ENCODE peak calls at places on chromosome 20, in eight cellular contexts. I is kidney epithelial cell, M is cardiac fibroblast, G is heart right ventricle, K is AG10803, V is B cell, W is GM23338, O is BE2C. Y is an unnamed sample.

GRCh38 chr20:49790077-49790798 is 22.4 kb upstream of the SLC9A8 start:
- DNase-seq in I (no peak), M (peak; percentile 88), G (peak; percentile 40), K (peak; percentile 88), V (no peak), W (peak; percentile 60), O (no peak), Y (no peak)

GRCh38 chr20:12358655-12359009 is 440.9 kb downstream of the BTBD3 start:
- DNase-seq in I (no peak), M (no peak), G (no peak), K (no peak), V (no peak), W (no peak), O (no peak), Y (no peak)

GRCh38 chr20:33443006-33443511 is 504 bp downstream of the SNTA1 start:
- DNase-seq in I (no peak), M (no peak), G (peak; percentile 58), K (no peak), V (no peak), W (peak; percentile 47), O (peak; percentile 51), Y (no peak)

GRCh38 chr20:60238992-60239655 is 280.9 kb downstream of the CDH26 start:
- DNase-seq in I (no peak), M (no peak), G (no peak), K (no peak), V (no peak), W (no peak), O (no peak), Y (no peak)

GRCh38 chr20:63124092-63124781 is 91.7 kb downstream of the YTHDF1 start:
- DNase-seq in I (no peak), M (no peak), G (peak; percentile 4), K (no peak), V (no peak), W (no peak), O (no peak), Y (no peak)

GRCh38 chr20:57960803-57961575 is 251.2 kb upstream of the PMEPA1 start:
- DNase-seq in I (no peak), M (no peak), G (no peak), K (no peak), V (no peak), W (no peak), O (peak; percentile 34), Y (no peak)

GRCh38 chr20:62815066-62815991 is 1.5 kb upstream of the COL9A3 start:
- DNase-seq in I (no peak), M (peak; percentile 67), G (no peak), K (no peak), V (no peak), W (peak; percentile 84), O (no peak), Y (no peak)

GRCh38 chr20:33181482-33182093 is 13.6 kb downstream of the BPIFA2 start:
- DNase-seq in I (no peak), M (no peak), G (no peak), K (no peak), V (no peak), W (peak; percentile 56), O (no peak), Y (no peak)

GRCh38 chr20:671252-672030 is 4.2 kb downstream of the SCRT2 start:
- DNase-seq in I (no peak), M (no peak), G (no peak), K (no peak), V (no peak), W (no peak), O (no peak), Y (no peak)

GRCh38 chr20:50980071-50980681 is 21.6 kb downstream of the MOCS3 start:
- DNase-seq in I (peak; percentile 99), M (peak; percentile 95), G (no peak), K (peak; percentile 98), V (no peak), W (no peak), O (no peak), Y (no peak)

GRCh38 chr20:62604796-62605195 is 37.5 kb upstream of the SLCO4A1 start:
- DNase-seq in I (no peak), M (no peak), G (no peak), K (no peak), V (no peak), W (no peak), O (no peak), Y (no peak)

GRCh38 chr20:11429168-11429567 is 488.5 kb upstream of the BTBD3 start:
- DNase-seq in I (no peak), M (no peak), G (no peak), K (no peak), V (no peak), W (no peak), O (no peak), Y (no peak)

GRCh38 chr20:55354700-55355099 is 650.6 kb downstream of the CBLN4 start:
- DNase-seq in I (no peak), M (no peak), G (no peak), K (no peak), V (no peak), W (no peak), O (no peak), Y (no peak)

GRCh38 chr20:43937586-43937985 is 22.9 kb downstream of the TOX2 start:
- DNase-seq in I (no peak), M (peak; percentile 81), G (no peak), K (peak; percentile 79), V (no peak), W (no peak), O (no peak), Y (no peak)

GRCh38 chr20:60789399-60789798 is 462.7 kb upstream of the CDH4 start:
- DNase-seq in I (no peak), M (no peak), G (no peak), K (no peak), V (no peak), W (no peak), O (no peak), Y (no peak)

GRCh38 chr20:3161316-3162079 is 1.8 kb upstream of the FASTKD5 start:
- DNase-seq in I (no peak), M (no peak), G (no peak), K (no peak), V (no peak), W (peak; percentile 66), O (no peak), Y (no peak)

DNA sequence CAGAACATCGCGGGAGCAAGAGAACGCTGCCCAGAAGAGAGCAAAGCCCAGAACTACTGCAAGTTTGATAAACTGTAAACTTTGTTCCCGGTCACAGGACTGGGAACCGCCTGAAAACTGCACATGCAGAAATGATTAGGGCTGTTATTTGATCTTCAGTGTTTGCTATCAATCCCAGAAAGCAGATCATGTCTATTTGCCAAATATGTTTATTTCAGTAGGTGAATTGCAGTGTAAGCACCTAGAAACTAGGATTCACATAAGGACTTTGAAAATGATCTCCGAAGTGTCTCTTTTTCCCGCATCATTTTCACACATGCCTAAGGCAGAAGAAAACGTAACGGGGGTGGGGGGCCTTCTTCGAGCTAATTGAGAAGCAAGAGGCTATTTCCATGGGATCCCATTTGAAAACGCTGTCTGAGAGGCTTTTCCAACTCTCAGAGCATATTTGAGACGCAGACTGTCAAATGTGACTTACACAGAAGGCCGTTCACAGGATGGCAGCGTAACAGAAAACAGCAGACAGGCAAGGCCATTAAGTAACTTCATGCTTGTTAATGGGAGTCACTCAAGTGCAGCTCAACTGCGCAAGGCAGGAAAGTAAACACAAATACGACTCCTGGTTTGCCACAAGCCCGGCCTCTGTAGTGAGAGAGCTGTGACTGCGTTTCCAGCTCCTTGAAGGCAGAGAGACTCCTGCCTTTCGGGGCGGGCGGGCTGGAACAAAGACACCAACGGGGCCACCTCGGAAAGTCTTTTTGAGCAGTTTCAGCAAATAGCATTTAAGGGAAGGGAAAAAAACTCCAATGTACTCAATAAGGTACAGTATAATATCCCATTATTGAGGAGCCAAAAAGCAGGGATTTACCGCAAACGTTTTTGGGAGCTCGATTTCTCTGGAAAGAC is 144.7 kb upstream of the ZNF217 start:
- DNase-seq in I (peak; percentile 93), M (peak; percentile 87), G (peak; percentile 53), K (peak; percentile 98), V (peak; percentile 30), W (peak; percentile 75), O (peak; percentile 81), Y (no peak)
- TF ChIP-seq CTCF in I (no peak), M (no peak), G (no peak), K (no peak), V (no peak), W (no peak), O (no peak), Y (no peak)

GRCh38 chr20:17659801-17660200 is 22.2 kb downstream of the RRBP1 start:
- DNase-seq in I (no peak), M (no peak), G (no peak), K (no peak), V (no peak), W (peak; percentile 28), O (no peak), Y (no peak)
- TF ChIP-seq CTCF in I (no peak), M (no peak), G (no peak), K (no peak), V (no peak), W (no peak), O (peak; percentile 21), Y (no peak)

DNA sequence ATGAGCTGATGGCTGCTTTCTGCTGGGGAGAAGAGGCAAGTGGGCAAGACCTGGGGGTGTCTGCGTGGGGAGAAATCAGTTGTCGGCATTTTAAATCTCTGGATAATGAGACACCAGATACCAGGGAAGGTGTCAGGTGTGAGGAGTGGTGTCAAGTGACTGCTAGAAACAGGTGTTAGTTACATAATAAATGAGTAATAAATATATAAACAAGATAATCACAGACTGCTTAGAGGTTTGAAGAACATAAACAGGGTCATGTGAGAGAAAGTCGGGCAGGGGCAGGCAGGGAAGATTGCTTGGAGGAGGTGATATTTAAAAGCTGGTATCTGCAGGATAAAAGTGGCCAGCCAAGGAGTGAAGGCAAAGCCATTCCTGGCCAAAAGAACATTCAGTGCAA is 87.2 kb upstream of the RIN2 start:
- DNase-seq in I (no peak), M (no peak), G (no peak), K (no peak), V (no peak), W (no peak), O (no peak), Y (no peak)
- TF ChIP-seq CTCF in I (no peak), M (no peak), G (no peak), K (no peak), V (no peak), W (no peak), O (no peak), Y (no peak)

DNA sequence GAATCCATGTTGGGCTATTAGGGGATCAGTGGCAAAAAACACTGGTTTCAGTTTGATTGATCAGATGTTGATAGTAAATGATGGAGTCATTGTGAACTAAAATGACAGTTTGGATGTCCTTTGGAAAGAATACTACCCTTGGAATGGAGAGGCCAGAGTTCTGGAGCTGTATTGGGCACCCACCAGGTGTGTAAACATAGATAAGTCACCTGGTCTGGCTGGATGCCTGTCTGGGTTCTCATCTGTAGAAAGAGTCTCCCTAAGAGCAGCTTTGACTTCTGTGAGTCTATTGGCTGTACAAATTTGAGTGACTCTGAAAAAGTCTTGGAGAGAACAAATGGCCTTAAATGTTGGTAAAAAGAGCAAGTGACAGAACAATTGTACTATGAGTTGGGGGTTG is 115.0 kb downstream of the SCP2D1 start:
- DNase-seq in I (no peak), M (no peak), G (no peak), K (no peak), V (no peak), W (no peak), O (no peak), Y (no peak)
- TF ChIP-seq CTCF in I (no peak), M (no peak), G (no peak), K (no peak), V (no peak), W (no peak), O (no peak), Y (no peak)

GRCh38 chr20:37773260-37773825 is 79.5 kb downstream of the CTNNBL1 start:
- DNase-seq in I (no peak), M (no peak), G (no peak), K (no peak), V (no peak), W (no peak), O (no peak), Y (no peak)
- TF ChIP-seq CTCF in I (no peak), M (no peak), G (no peak), K (no peak), V (no peak), W (no peak), O (no peak), Y (no peak)